ENCODE peak calls at places on chromosomes 3 and 15, in seven cellular contexts. R is AG09309, H is GM13976, F is endothelial cell of umbilical vein, L is left ventricle myocardium inferior, V is endothelial cell, U is colonic mucosa. X is an unnamed sample.

GRCh38 chr3:52524752-52525661 is 8.7 kb downstream of the NT5DC2 start:
- DNase-seq in R (no peak), H (no peak), F (peak; percentile 40), L (peak; percentile 61), V (no peak), U (no peak), X (peak; percentile 88)

GRCh38 chr3:43484926-43485488 is 136.8 kb downstream of the ANO10 start:
- DNase-seq in R (no peak), H (no peak), F (no peak), L (no peak), V (no peak), U (no peak), X (peak; percentile 91)

GRCh38 chr3:151794080-151794479 is 19.8 kb upstream of the AADAC start:
- DNase-seq in R (no peak), H (no peak), F (peak; percentile 10), L (no peak), V (no peak), U (no peak), X (no peak)

GRCh38 chr3:121989943-121990342 is 32.1 kb downstream of the ILDR1 start:
- DNase-seq in R (no peak), H (no peak), F (no peak), L (no peak), V (no peak), U (no peak), X (no peak)

GRCh38 chr3:171351676-171352075 is 108.5 kb downstream of the TNIK start:
- DNase-seq in R (peak; percentile 84), H (no peak), F (peak; percentile 52), L (no peak), V (no peak), U (no peak), X (no peak)

GRCh38 chr3:59809750-59810444 is 760.1 kb upstream of the CFAP20DC start:
- DNase-seq in R (no peak), H (peak; percentile 17), F (no peak), L (no peak), V (no peak), U (no peak), X (no peak)

GRCh38 chr3:47288966-47289910 is 6.5 kb downstream of the KLHL18 start:
- DNase-seq in R (no peak), H (peak; percentile 1), F (no peak), L (no peak), V (no peak), U (no peak), X (no peak)

GRCh38 chr15:100986158-100986896 is 67.2 kb downstream of the LRRK1 start:
- DNase-seq in R (no peak), H (no peak), F (no peak), L (no peak), V (no peak), U (peak; percentile 85), X (no peak)

GRCh38 chr15:38079236-38079635 is 144.8 kb downstream of the TMCO5A start:
- DNase-seq in R (no peak), H (no peak), F (no peak), L (no peak), V (no peak), U (no peak), X (no peak)

GRCh38 chr15:67783303-67783702 is 42.0 kb upstream of the SKOR1 start:
- DNase-seq in R (no peak), H (no peak), F (no peak), L (no peak), V (no peak), U (no peak), X (no peak)

GRCh38 chr15:81001180-81002003 is 669 bp downstream of the TLNRD1 start:
- DNase-seq in R (no peak), H (peak; percentile 77), F (peak; percentile 55), L (peak; percentile 73), V (peak; percentile 51), U (peak; percentile 68), X (peak; percentile 89)

GRCh38 chr15:40825661-40826088 is 2.8 kb downstream of the PPP1R14D start:
- DNase-seq in R (peak; percentile 16), H (no peak), F (no peak), L (no peak), V (no peak), U (peak; percentile 86), X (no peak)

DNA sequence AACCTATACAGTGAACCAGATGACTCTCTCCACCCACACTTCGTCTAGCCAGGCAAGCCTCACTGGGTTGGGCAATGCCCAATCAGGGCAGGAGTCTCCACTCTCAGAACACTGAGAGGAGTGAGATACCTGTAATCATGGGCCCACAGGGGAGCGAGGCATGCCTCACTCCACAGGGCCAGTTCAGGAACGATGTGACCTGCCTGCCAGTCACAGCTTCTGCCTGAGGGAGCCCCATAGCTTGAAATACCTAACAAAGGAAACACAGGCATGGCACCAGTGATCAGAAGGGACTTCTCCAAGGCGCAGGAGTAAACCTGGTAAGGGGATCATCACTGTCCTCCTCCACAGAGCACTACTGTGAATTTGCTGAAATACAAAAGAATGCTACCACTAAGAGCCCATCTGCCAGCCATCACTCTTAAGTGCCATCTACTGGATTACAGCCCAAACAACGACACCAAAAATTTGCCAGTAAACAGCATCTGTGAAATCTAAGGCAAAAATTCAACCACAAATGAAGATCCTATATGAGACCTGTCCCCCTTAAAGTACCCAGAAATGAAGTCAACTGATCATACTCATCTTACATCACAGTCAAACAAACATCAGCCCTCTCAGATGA is 689.9 kb upstream of the SEMA6D start:
- DNase-seq in R (no peak), H (no peak), F (no peak), L (no peak), V (no peak), U (no peak), X (no peak)
- TF ChIP-seq CTCF in R (no peak), H (no peak), F (no peak), L (no peak), V (no peak), U (no peak), X (no peak)

DNA sequence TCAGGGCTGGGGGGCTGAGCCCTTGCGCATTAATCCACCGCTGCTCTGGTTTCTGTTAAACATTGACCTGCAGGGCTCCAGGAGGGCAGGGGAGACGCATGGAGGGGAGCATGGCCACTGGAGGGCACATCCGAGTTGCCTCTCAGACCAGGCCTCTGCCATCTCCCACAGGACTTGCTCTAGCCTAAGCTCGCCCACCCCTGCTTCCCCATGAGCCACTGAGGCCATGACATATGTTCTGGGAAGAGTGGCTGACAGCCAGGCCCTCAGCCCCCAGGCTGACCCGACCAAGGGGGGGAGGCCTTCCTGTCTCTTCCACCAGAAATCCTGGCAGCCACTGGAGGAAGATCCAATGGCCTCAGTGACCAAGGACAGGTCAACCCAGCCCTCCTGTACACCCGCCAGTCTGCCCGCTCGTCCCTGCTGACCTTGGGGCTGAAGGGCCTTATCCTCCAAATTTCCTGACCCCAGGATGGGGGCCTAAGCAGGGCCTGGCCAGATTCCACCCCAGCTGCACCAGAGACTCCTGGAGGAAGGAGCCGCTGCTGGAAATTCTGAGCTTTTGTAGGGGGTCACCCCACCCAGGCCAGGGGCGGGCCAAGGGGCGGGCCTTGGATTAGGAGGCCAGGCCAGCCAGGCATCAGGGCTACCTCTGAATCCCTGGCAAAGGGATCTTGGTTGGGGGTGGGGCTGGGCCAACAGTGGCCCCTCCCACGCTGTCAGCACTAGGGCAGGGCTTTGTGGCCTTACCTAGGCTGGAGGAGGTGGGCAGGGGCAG is at the start of gene HYAL1:
- DNase-seq in R (no peak), H (no peak), F (no peak), L (peak; percentile 84), V (no peak), U (peak; percentile 77), X (no peak)
- TF ChIP-seq CTCF in R (no peak), H (no peak), F (no peak), L (peak; percentile 41), V (no peak), U (no peak), X (no peak)

GRCh38 chr3:12972791-12973702 is 100.2 kb downstream of the IQSEC1 start:
- DNase-seq in R (no peak), H (no peak), F (no peak), L (no peak), V (no peak), U (no peak), X (no peak)

GRCh38 chr3:12974316-12974715 is 98.9 kb downstream of the IQSEC1 start:
- DNase-seq in R (no peak), H (no peak), F (peak; percentile 30), L (no peak), V (no peak), U (no peak), X (no peak)

GRCh38 chr3:12972043-12972442 is 101.2 kb downstream of the IQSEC1 start:
- DNase-seq in R (no peak), H (no peak), F (no peak), L (no peak), V (no peak), U (no peak), X (no peak)

GRCh38 chr3:12974819-12975218 is 98.4 kb downstream of the IQSEC1 start:
- DNase-seq in R (no peak), H (no peak), F (no peak), L (no peak), V (no peak), U (no peak), X (no peak)

GRCh38 chr3:12973827-12974226 is 99.4 kb downstream of the IQSEC1 start:
- DNase-seq in R (no peak), H (no peak), F (no peak), L (no peak), V (no peak), U (no peak), X (no peak)
- TF ChIP-seq CTCF in R (no peak), H (no peak), F (no peak), L (no peak), V (no peak), U (no peak), X (no peak)

GRCh38 chr15:79195802-79196201 is 86.7 kb upstream of the ANKRD34C start:
- DNase-seq in R (no peak), H (no peak), F (no peak), L (no peak), V (no peak), U (no peak), X (no peak)
- TF ChIP-seq CTCF in R (no peak), H (no peak), F (no peak), L (no peak), V (no peak), U (no peak), X (peak; percentile 43)

X was measured in chondrocyte.